ENCODE peak calls at places on chromosome 3, in six cellular contexts. T is lung, A is GM10248, V is left lung, U is hepatocyte, Z is BJ. H is an unnamed sample.

GRCh38 chr3:71219744-71220638 is 363.5 kb downstream of the FOXP1 start:
- DNase-seq in T (no peak), A (peak), V (no peak), U (no peak), Z (no peak), H (no peak)

GRCh38 chr3:62567097-62568021 is 194.0 kb upstream of the FEZF2 start:
- DNase-seq in T (peak), A (no peak), V (peak), U (peak), Z (peak), H (peak)

GRCh38 chr3:159829056-159829995 is 159.3 kb upstream of the IL12A start:
- DNase-seq in T (peak), A (no peak), V (peak), U (peak), Z (no peak), H (no peak)

GRCh38 chr3:106210923-106211322 is 342.1 kb upstream of the CBLB start:
- DNase-seq in T (no peak), A (no peak), V (no peak), U (no peak), Z (no peak), H (no peak)

GRCh38 chr3:15794842-15795562 is 2.8 kb downstream of the ANKRD28 start:
- DNase-seq in T (no peak), A (no peak), V (no peak), U (no peak), Z (no peak), H (no peak)

GRCh38 chr3:76024640-76025039 is 239.3 kb upstream of the ZNF717 start:
- DNase-seq in T (no peak), A (no peak), V (no peak), U (peak), Z (no peak), H (no peak)

GRCh38 chr3:30747771-30748281 is 141.4 kb downstream of the TGFBR2 start:
- DNase-seq in T (no peak), A (no peak), V (no peak), U (peak), Z (no peak), H (peak)

GRCh38 chr3:89586256-89586655 is 478.8 kb downstream of the EPHA3 start:
- DNase-seq in T (no peak), A (no peak), V (no peak), U (no peak), Z (no peak), H (no peak)

GRCh38 chr3:52606373-52607085 is 70.1 kb downstream of the UQCC5 start:
- DNase-seq in T (peak), A (no peak), V (peak), U (peak), Z (peak), H (no peak)

GRCh38 chr3:47003461-47004368 is 24.2 kb downstream of the NBEAL2 start:
- DNase-seq in T (no peak), A (no peak), V (peak), U (no peak), Z (no peak), H (no peak)

GRCh38 chr3:67381667-67382272 is 272.6 kb downstream of the SUCLG2 start:
- DNase-seq in T (no peak), A (no peak), V (no peak), U (peak), Z (no peak), H (no peak)

GRCh38 chr3:5014431-5014830 is 35.2 kb downstream of the BHLHE40 start:
- DNase-seq in T (no peak), A (no peak), V (no peak), U (peak), Z (no peak), H (no peak)

GRCh38 chr3:62143843-62144450 is 229.4 kb downstream of the FEZF2 start:
- DNase-seq in T (no peak), A (no peak), V (no peak), U (no peak), Z (no peak), H (no peak)

GRCh38 chr3:123818324-123818920 is 65.7 kb downstream of the MYLK start:
- DNase-seq in T (no peak), A (no peak), V (no peak), U (no peak), Z (no peak), H (no peak)

GRCh38 chr3:57164217-57164605 is 942 bp downstream of the IL17RD start:
- DNase-seq in T (no peak), A (no peak), V (peak), U (peak), Z (no peak), H (no peak)

GRCh38 chr3:45414823-45415222 is 26.4 kb downstream of the LARS2 start:
- DNase-seq in T (no peak), A (peak), V (no peak), U (no peak), Z (no peak), H (no peak)

GRCh38 chr3:42024578-42025387 is 62.9 kb upstream of the ULK4 start:
- DNase-seq in T (no peak), A (no peak), V (no peak), U (no peak), Z (no peak), H (no peak)

GRCh38 chr3:94716326-94717018 is 653.6 kb downstream of the NSUN3 start:
- DNase-seq in T (no peak), A (no peak), V (no peak), U (peak), Z (no peak), H (no peak)

GRCh38 chr3:123834631-123835030 is 49.5 kb downstream of the MYLK start:
- DNase-seq in T (no peak), A (no peak), V (no peak), U (no peak), Z (peak), H (peak)

GRCh38 chr3:194577985-194578905 is 55.0 kb downstream of the TMEM44 start:
- DNase-seq in T (no peak), A (no peak), V (no peak), U (peak), Z (peak), H (peak)

GRCh38 chr3:77446084-77446483 is 406.2 kb downstream of the ROBO2 start:
- DNase-seq in T (no peak), A (no peak), V (no peak), U (no peak), Z (no peak), H (no peak)

GRCh38 chr3:166283856-166284255 is 446.6 kb upstream of the BCHE start:
- DNase-seq in T (no peak), A (no peak), V (no peak), U (no peak), Z (no peak), H (no peak)

GRCh38 chr3:175193815-175194518 is 334.8 kb downstream of the NAALADL2 start:
- DNase-seq in T (no peak), A (peak), V (no peak), U (no peak), Z (no peak), H (no peak)

GRCh38 chr3:49785565-49786356 is 581 bp downstream of the IP6K1 start:
- DNase-seq in T (no peak), A (no peak), V (peak), U (peak), Z (no peak), H (no peak)

DNA sequence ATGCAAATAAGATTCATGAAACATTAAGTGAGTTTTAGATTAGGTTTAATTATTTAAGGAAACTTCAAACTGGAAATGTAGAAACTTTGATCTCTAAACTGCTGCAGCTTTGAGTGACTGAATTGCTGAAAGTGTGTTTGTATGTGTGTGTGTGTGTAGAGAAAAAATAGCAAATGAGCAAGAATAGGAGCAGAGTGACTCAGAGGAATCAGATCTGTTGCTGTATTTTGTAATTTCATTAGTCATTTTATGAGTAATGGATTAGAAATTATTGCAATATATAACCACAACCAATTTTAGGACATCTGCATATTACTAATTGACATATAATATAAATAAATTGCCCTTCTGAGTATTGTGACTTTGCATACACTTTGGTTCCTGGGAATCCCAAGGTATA is 52.8 kb upstream of the SLC9A9 start:
- DNase-seq in T (no peak), A (no peak), V (no peak), U (no peak), Z (peak), H (peak)
- TF ChIP-seq CTCF in T (no peak), A (no peak), V (no peak), U (no peak), Z (no peak), H (no peak)

DNA sequence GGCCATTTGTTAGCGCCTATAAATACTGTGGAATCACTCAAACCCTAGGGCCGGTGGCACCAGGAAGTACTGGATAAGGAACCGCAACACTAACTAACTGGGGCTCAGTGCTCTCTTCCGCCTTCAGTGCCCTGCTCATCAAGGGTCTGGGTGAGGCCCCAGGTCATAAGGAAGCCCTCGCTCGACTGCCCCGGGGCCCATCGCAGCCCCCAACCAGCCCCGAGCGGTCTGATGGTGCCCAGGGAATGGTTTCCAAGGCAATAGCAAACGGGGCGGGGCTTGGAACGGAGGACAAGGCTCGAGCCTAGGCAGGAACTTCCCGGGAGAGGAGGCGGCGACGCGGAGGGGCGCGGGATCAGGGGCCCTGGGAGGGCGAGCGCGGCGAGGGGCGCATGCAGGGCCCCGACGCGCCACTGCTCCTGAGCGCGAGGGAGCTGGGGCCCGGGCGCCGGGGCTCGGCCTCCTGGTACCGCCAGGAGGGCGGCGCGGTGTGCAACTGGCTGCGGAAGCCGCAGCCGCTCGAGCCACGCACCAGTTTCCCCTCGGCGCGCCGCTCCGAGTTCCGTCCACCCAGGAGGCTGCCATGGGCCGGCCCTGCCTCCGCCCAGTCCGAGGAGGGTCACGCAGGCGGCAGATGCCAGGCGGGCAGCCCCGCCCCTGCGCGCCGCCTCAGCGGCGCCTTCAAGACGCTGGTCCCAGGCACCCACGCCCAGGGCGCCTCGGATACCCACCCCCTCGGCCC is at the start of gene TTLL3:
- DNase-seq in T (peak), A (peak), V (peak), U (peak), Z (no peak), H (peak)
- TF ChIP-seq CTCF in T (no peak), A (no peak), V (no peak), U (no peak), Z (no peak), H (no peak)

DNA sequence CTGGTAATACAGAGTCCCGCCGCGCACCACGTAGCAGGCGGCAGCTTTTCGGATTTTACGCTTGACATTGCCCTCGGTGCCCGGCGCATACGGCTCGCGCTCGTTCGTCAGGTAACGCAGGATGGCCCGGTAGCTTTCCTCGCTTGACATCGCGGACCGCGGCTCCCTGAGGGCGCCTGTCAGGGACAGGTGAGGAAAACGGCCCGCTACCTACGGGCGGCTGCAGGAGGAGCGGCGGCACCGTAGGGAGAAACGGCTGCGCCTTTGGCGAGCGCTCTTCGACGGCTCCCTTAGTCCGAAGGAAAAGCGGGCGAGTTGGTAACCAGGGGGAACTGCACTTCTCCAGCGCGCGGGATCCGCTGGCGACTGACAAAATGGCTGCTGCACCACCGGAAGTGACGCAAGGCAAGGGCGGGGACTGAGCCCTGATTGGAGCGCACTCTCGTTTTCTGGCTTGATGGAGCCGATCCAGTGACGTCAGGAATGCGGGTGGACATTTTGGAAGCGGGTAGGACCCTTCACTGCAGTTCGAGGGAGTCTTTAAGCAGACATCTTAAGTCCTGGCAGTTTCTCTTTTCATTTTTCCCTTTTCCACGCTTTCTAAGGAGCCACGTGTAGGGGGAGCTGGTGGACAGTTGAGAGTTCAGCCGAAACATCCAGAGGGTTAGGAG is at the start of gene ZBTB11:
- DNase-seq in T (peak), A (peak), V (peak), U (peak), Z (peak), H (peak)
- TF ChIP-seq CTCF in T (peak), A (peak), V (peak), U (peak), Z (peak), H (peak)

DNA sequence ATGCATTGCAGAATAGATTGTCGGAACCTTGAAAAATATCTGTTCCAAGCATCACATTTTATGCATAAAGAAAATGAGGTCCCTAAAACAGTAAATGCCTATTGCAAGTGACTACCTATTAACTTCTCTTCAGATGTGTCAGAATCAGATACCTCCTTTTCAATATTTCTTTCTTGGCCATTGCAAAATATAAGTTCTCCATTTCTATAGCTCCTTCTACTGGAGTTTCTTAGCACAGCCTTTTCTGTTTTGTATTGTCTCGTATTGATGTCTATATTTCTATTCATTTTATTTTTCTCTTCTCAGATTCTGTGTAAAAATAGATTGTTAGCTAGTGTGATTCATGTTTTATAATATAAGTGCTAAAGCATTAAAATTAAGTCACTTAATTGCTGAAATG is 63.4 kb downstream of the PPARG start:
- DNase-seq in T (no peak), A (no peak), V (no peak), U (no peak), Z (no peak), H (no peak)
- TF ChIP-seq CTCF in T (no peak), A (no peak), V (no peak), U (peak), Z (no peak), H (no peak)

GRCh38 chr3:7504886-7505775 is 644.2 kb downstream of the GRM7 start:
- DNase-seq in T (no peak), A (no peak), V (no peak), U (peak), Z (no peak), H (no peak)
- TF ChIP-seq CTCF in T (no peak), A (no peak), V (no peak), U (no peak), Z (no peak), H (no peak)

GRCh38 chr3:155938409-155938808 is 68.0 kb downstream of the GMPS start:
- DNase-seq in T (no peak), A (no peak), V (no peak), U (no peak), Z (no peak), H (no peak)

DNA sequence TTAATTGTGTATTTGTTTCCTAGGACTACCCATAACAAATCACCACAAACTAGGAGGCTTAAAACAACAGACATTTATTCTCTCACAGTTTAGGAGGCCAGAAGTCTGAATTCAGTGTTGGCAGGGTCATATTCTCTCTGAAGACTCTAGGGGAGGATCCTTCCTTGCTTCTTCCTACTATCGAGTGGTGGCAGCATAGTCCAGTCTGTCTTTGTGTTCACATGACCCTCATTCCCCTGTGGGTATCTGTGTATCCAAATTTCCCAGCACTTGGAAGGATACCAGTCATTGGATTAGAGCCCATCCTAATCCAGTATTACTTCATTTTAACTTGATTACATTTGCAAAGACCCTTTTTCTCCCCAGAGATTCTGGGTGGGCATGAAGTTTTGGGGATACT is 63.8 kb downstream of the GMPS start:
- DNase-seq in T (no peak), A (no peak), V (no peak), U (no peak), Z (no peak), H (peak)
- TF ChIP-seq CTCF in T (no peak), A (no peak), V (no peak), U (no peak), Z (no peak), H (peak)

GRCh38 chr3:16885588-16885903 is 791 bp downstream of the PLCL2 start:
- DNase-seq in T (no peak), A (no peak), V (no peak), U (no peak), Z (no peak), H (no peak)
- TF ChIP-seq CTCF in T (no peak), A (no peak), V (no peak), U (no peak), Z (no peak), H (no peak)

DNA sequence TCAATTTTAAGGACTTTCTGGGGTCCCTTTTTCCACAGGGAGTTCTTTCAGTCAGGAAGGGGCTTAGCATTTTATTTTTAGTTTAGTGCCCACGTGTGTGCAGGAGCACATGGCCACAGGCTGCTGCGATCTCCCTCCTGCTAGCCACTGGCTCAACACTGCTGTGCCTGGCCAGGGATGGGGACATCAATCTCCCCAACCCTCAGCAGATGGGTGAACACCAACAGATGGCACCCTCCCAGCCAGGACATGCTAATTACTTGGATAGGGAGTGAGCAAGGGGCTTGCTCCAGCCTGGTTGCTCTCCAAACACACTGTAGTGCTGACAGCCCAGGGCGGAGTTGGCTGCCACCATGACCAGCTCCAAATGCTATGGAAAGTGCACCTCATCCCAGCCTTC is 7.4 kb upstream of the RIOX2 start:
- DNase-seq in T (no peak), A (no peak), V (no peak), U (no peak), Z (no peak), H (no peak)
- TF ChIP-seq CTCF in T (no peak), A (no peak), V (no peak), U (no peak), Z (no peak), H (no peak)

DNA sequence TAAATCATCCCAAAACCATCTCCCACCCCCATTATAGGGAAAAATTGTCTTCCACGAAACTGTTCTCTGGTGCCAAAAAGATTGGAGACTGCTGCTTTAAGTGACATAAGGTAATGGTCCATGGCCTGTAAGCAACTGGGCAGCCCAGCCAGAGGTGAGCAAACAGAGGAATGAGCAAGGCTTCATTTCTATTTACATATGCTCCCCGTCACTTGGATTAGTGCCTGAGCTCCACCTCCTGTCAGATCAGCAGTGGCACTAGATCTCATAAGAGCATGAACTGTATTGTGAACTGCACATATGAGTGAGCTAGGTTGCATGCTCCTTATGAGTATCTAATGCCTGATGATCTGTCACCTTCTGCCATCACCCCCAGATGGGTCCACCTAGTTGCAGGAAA is 1159.8 kb upstream of the ALCAM start:
- DNase-seq in T (no peak), A (no peak), V (no peak), U (peak), Z (no peak), H (no peak)
- TF ChIP-seq CTCF in T (no peak), A (no peak), V (no peak), U (no peak), Z (no peak), H (no peak)

GRCh38 chr3:126493051-126493450 is 17.4 kb upstream of the ZXDC start:
- DNase-seq in T (no peak), A (no peak), V (no peak), U (no peak), Z (no peak), H (no peak)
- TF ChIP-seq CTCF in T (no peak), A (no peak), V (no peak), U (no peak), Z (no peak), H (no peak)